ENCODE peak calls at places on chromosome 16, in ten cellular contexts. U is NCI-H1930; P is endothelial cell; O is T-cell; J is RCC 7860; Z is NCI-H1417 treated with DMSO at 0.1 percent for 48 hours; E is NCI-H345; H is pancreas; D is AG10803; Q is stimulated activated CD8-positive, alpha-beta memory T cell treated with anti-CD3 and anti-CD28 coated beads, Interleukin-4, amount 100 ng/mL, for 1 hour. W is an unnamed sample.

GRCh38 chr16:31270795-31271194 is 11.0 kb downstream of the ITGAM start:
- DNase-seq in U (no peak), P (no peak), O (no peak), J (no peak), Z (no peak), E (no peak), H (no peak), D (no peak), Q (no peak), W (no peak)

GRCh38 chr16:1309888-1310831 is 724 bp downstream of the UBE2I start:
- DNase-seq in U (no peak), P (no peak), O (peak), J (peak), Z (no peak), E (no peak), H (no peak), D (peak), Q (no peak), W (peak)

GRCh38 chr16:12311309-12311708 is 334.8 kb downstream of the SNX29 start:
- DNase-seq in U (no peak), P (peak), O (no peak), J (no peak), Z (no peak), E (no peak), H (no peak), D (no peak), Q (no peak), W (peak)

GRCh38 chr16:1667271-1667670 is 10.8 kb upstream of the JPT2 start:
- DNase-seq in U (no peak), P (no peak), O (no peak), J (no peak), Z (no peak), E (no peak), H (no peak), D (no peak), Q (no peak), W (no peak)

GRCh38 chr16:54216268-54217187 is 70.1 kb downstream of the IRX3 start:
- DNase-seq in U (no peak), P (no peak), O (no peak), J (no peak), Z (no peak), E (no peak), H (no peak), D (peak), Q (no peak), W (peak)

GRCh38 chr16:12341423-12341822 is 364.9 kb downstream of the SNX29 start:
- DNase-seq in U (no peak), P (no peak), O (no peak), J (peak), Z (no peak), E (no peak), H (no peak), D (peak), Q (no peak), W (no peak)

GRCh38 chr16:22400899-22401298 is 26.5 kb upstream of the CDR2 start:
- DNase-seq in U (no peak), P (no peak), O (no peak), J (no peak), Z (no peak), E (no peak), H (no peak), D (no peak), Q (no peak), W (no peak)

GRCh38 chr16:17331991-17332390 is 138.8 kb downstream of the XYLT1 start:
- DNase-seq in U (no peak), P (no peak), O (no peak), J (no peak), Z (no peak), E (no peak), H (no peak), D (no peak), Q (no peak), W (no peak)

GRCh38 chr16:81446318-81447275 is 2.0 kb downstream of the CMIP start:
- DNase-seq in U (no peak), P (no peak), O (no peak), J (peak), Z (no peak), E (peak), H (peak), D (peak), Q (no peak), W (no peak)

GRCh38 chr16:88804173-88804551 is 573 bp downstream of the CDT1 start:
- DNase-seq in U (no peak), P (no peak), O (no peak), J (no peak), Z (no peak), E (no peak), H (no peak), D (no peak), Q (no peak), W (peak)

GRCh38 chr16:68893710-68894705 is 50.7 kb downstream of the TANGO6 start:
- DNase-seq in U (no peak), P (peak), O (no peak), J (no peak), Z (no peak), E (no peak), H (peak), D (peak), Q (no peak), W (no peak)

GRCh38 chr16:74991593-74992403 is 6.9 kb upstream of the WDR59 start:
- DNase-seq in U (no peak), P (no peak), O (no peak), J (no peak), Z (no peak), E (no peak), H (peak), D (no peak), Q (no peak), W (no peak)

GRCh38 chr16:29808219-29808900 is 2.0 kb downstream of the MAZ start:
- DNase-seq in U (no peak), P (no peak), O (no peak), J (no peak), Z (no peak), E (no peak), H (peak), D (no peak), Q (no peak), W (peak)

GRCh38 chr16:13154799-13155198 is 253.4 kb downstream of the SHISA9 start:
- DNase-seq in U (no peak), P (no peak), O (no peak), J (peak), Z (no peak), E (no peak), H (no peak), D (no peak), Q (no peak), W (no peak)

GRCh38 chr16:65698943-65699342 is 577.1 kb upstream of the CDH11 start:
- DNase-seq in U (no peak), P (no peak), O (no peak), J (no peak), Z (no peak), E (no peak), H (no peak), D (peak), Q (no peak), W (peak)

GRCh38 chr16:69311115-69311532 is at the start of gene VPS4A:
- DNase-seq in U (peak), P (peak), O (peak), J (peak), Z (peak), E (peak), H (peak), D (peak), Q (peak), W (peak)

GRCh38 chr16:30602595-30603277 is 7.5 kb downstream of the ZNF689 start:
- DNase-seq in U (no peak), P (no peak), O (no peak), J (no peak), Z (no peak), E (no peak), H (no peak), D (peak), Q (no peak), W (no peak)

GRCh38 chr16:86002178-86002577 is 103.2 kb downstream of the IRF8 start:
- DNase-seq in U (no peak), P (no peak), O (no peak), J (no peak), Z (no peak), E (no peak), H (no peak), D (no peak), Q (no peak), W (no peak)

GRCh38 chr16:2148714-2149629 is 547 bp downstream of the RAB26 start:
- DNase-seq in U (peak), P (no peak), O (no peak), J (peak), Z (no peak), E (no peak), H (peak), D (no peak), Q (no peak), W (peak)